ENCODE peak calls at places on chromosome 1, in four cellular contexts. C, N, O and B are unnamed samples.

GRCh38 chr1:55044617-55045397 is 5.5 kb downstream of the PCSK9 start:
- DNase-seq in O (no peak), C (no peak), N (no peak), B (no peak)

GRCh38 chr1:26064591-26064990 is 2.8 kb downstream of the TRIM63 start:
- DNase-seq in N (no peak), C (no peak), O (peak), B (no peak)

GRCh38 chr1:91487469-91487868 is 13.2 kb upstream of the CDC7 start:
- DNase-seq in N (no peak), O (no peak), C (no peak), B (no peak)

GRCh38 chr1:42006836-42007235 is 88.1 kb upstream of the HIVEP3 start:
- DNase-seq in C (no peak), O (no peak), N (no peak), B (no peak)

GRCh38 chr1:184298321-184299052 is 88.3 kb upstream of the C1orf21 start:
- DNase-seq in N (no peak), C (peak), O (no peak), B (no peak)

GRCh38 chr1:7991504-7992440 is 30.3 kb downstream of the PARK7 start:
- DNase-seq in O (no peak), C (no peak), N (no peak), B (no peak)

GRCh38 chr1:95974586-95974985 is 740.6 kb downstream of the RWDD3 start:
- DNase-seq in N (no peak), O (no peak), C (no peak), B (no peak)

GRCh38 chr1:179091691-179092165 is 9.9 kb downstream of the TOR3A start:
- DNase-seq in O (no peak), C (no peak), N (peak), B (no peak)

GRCh38 chr1:21490774-21491482 is 18.3 kb upstream of the ALPL start:
- DNase-seq in O (no peak), N (no peak), C (no peak), B (no peak)

GRCh38 chr1:147771216-147772125 is 11.1 kb upstream of the GJA5 start:
- DNase-seq in O (no peak), N (no peak), C (no peak), B (no peak)

GRCh38 chr1:229848762-229849677 is 218.0 kb upstream of the GALNT2 start:
- DNase-seq in O (no peak), C (no peak), N (no peak), B (no peak)

GRCh38 chr1:12230549-12231275 is 882 bp downstream of the VPS13D start:
- DNase-seq in N (peak), O (no peak), C (no peak), B (peak)

GRCh38 chr1:8464377-8464776 is 146.5 kb downstream of the SLC45A1 start:
- DNase-seq in O (no peak), C (no peak), N (no peak), B (no peak)

GRCh38 chr1:96536576-96536975 is 185.0 kb upstream of the PTBP2 start:
- DNase-seq in O (no peak), N (no peak), C (no peak), B (no peak)

GRCh38 chr1:159881930-159882839 is 17.8 kb downstream of the CFAP45 start:
- DNase-seq in C (no peak), O (no peak), N (peak), B (no peak)

GRCh38 chr1:212916395-212917133 is 33.8 kb upstream of the VASH2 start:
- DNase-seq in C (peak), N (no peak), O (no peak), B (no peak)

GRCh38 chr1:185969028-185969427 is 234.8 kb downstream of the HMCN1 start:
- DNase-seq in N (no peak), O (no peak), C (no peak), B (no peak)

GRCh38 chr1:153778051-153778823 is 3.0 kb downstream of the SLC27A3 start:
- DNase-seq in O (no peak), C (no peak), N (no peak), B (no peak)

GRCh38 chr1:34322969-34323368 is 146.3 kb downstream of the C1orf94 start:
- DNase-seq in N (no peak), O (no peak), C (no peak), B (no peak)

GRCh38 chr1:198848206-198848605 is 209.4 kb downstream of the PTPRC start:
- DNase-seq in O (no peak), N (no peak), C (no peak), B (no peak)